ENCODE peak calls at places on chromosomes 5 and 9, in seven cellular contexts. K is endothelial cell of umbilical vein, X is hepatocyte, C is heart right ventricle, M is fibroblast of lung, A is cardiac muscle cell, B is adrenal gland. Y is an unnamed sample. For H3K27me3, the result is how much of the 10 kb centered on the place peaks cover.

GRCh38 chr5:132439521-132440206 is 50.9 kb downstream of the IRF1 start:
- DNase-seq in K (peak), X (no peak), C (peak), M (peak), A (peak), B (peak), Y (no peak)

GRCh38 chr5:90381213-90381929 is 28.2 kb downstream of the CETN3 start:
- DNase-seq in K (no peak), X (no peak), C (no peak), M (no peak), A (no peak), B (no peak), Y (no peak)

GRCh38 chr5:77486344-77486962 is 5.7 kb downstream of the WDR41 start:
- DNase-seq in K (no peak), X (no peak), C (no peak), M (peak), A (no peak), B (no peak), Y (no peak)

GRCh38 chr5:80644900-80645299 is 9.6 kb upstream of the MSH3 start:
- DNase-seq in K (no peak), X (no peak), C (no peak), M (peak), A (peak), B (no peak), Y (no peak)

GRCh38 chr5:127094161-127094560 is 20.9 kb upstream of the C5orf63 start:
- DNase-seq in K (no peak), X (no peak), C (no peak), M (no peak), A (no peak), B (no peak), Y (no peak)

GRCh38 chr9:36884721-36885120 is 149.3 kb downstream of the PAX5 start:
- DNase-seq in K (no peak), X (no peak), C (no peak), M (no peak), A (no peak), B (no peak), Y (no peak)

GRCh38 chr9:89089176-89089575 is 89.4 kb downstream of the SHC3 start:
- DNase-seq in K (no peak), X (no peak), C (no peak), M (no peak), A (no peak), B (no peak), Y (no peak)

GRCh38 chr5:104937591-104937990 is 1375.0 kb upstream of the NUDT12 start:
- DNase-seq in K (no peak), X (no peak), C (no peak), M (peak), A (no peak), B (no peak), Y (no peak)

GRCh38 chr5:109998717-109999116 is 309.0 kb downstream of the MAN2A1 start:
- DNase-seq in K (no peak), X (no peak), C (no peak), M (no peak), A (no peak), B (no peak), Y (no peak)

GRCh38 chr5:140555747-140556312 is 1.4 kb downstream of the SRA1 start:
- DNase-seq in K (no peak), X (no peak), C (no peak), M (no peak), A (no peak), B (no peak), Y (no peak)

GRCh38 chr9:126611592-126612328 is 2.0 kb upstream of the LMX1B start:
- DNase-seq in K (peak), X (peak), C (peak), M (peak), A (peak), B (peak), Y (peak)

GRCh38 chr9:105864248-105864898 is 170.0 kb downstream of the TMEM38B start:
- DNase-seq in K (no peak), X (no peak), C (no peak), M (no peak), A (peak), B (no peak), Y (no peak)

GRCh38 chr5:76620166-76620565 is 3.0 kb downstream of the F2RL2 start:
- DNase-seq in K (no peak), X (no peak), C (no peak), M (no peak), A (no peak), B (no peak), Y (no peak)

GRCh38 chr9:6910032-6910431 is 152.3 kb downstream of the KDM4C start:
- DNase-seq in K (peak), X (no peak), C (no peak), M (peak), A (peak), B (no peak), Y (no peak)

GRCh38 chr5:43041131-43041668 is 1.1 kb upstream of the ANXA2R start:
- DNase-seq in K (no peak), X (peak), C (no peak), M (no peak), A (no peak), B (no peak), Y (peak)

GRCh38 chr5:151492729-151493128 is 45.3 kb downstream of the SLC36A1 start:
- DNase-seq in K (no peak), X (no peak), C (no peak), M (peak), A (peak), B (no peak), Y (no peak)

GRCh38 chr9:130522233-130522808 is 57.1 kb upstream of the FUBP3 start:
- DNase-seq in K (no peak), X (no peak), C (no peak), M (no peak), A (no peak), B (no peak), Y (peak)
- H3K27me3 ChIP-seq in K (under half), X (under half), C (under half), M (under half), A (under half), B (under half), Y (under half)

GRCh38 chr9:112792670-112793069 is 42.1 kb downstream of the SNX30 start:
- DNase-seq in K (no peak), X (no peak), C (no peak), M (no peak), A (no peak), B (no peak), Y (no peak)

GRCh38 chr9:112789493-112789892 is 38.9 kb downstream of the SNX30 start:
- DNase-seq in K (no peak), X (no peak), C (no peak), M (no peak), A (peak), B (no peak), Y (no peak)

GRCh38 chr9:112787942-112788341 is 37.4 kb downstream of the SNX30 start:
- DNase-seq in K (no peak), X (no peak), C (no peak), M (no peak), A (no peak), B (no peak), Y (no peak)

GRCh38 chr9:112793213-112793810 is 42.8 kb downstream of the SNX30 start:
- DNase-seq in K (peak), X (peak), C (peak), M (peak), A (peak), B (peak), Y (peak)

DNA sequence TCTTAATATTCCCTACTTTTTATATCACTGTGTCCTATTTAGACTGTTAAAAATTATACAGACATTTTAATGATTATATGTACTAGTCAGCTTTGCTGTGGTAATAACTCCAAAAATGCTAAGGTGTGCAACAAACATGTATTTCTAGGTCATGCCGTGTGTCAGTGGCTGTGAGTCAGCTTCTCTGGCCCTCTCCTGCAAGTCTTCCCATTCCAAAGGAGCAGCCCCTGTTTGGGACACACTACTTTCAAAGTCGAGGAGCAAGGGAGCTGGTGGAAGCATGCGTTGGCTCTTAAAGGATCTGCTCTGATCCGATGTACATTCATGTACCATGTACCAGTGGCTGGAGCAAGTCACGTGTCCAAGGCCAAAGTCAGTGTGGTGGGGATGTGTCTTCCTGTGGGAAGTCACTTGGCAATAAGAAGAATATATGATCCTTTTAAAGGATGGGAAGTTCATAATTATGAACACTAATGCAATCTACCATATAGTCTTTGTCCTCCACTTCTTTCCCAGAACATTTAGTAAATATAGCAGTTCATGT is 39.7 kb downstream of the SNX30 start:
- DNase-seq in K (no peak), X (no peak), C (no peak), M (no peak), A (no peak), B (no peak), Y (no peak)
- TF ChIP-seq CTCF in K (no peak), X (no peak), C (no peak), M (no peak), A (no peak), B (no peak), Y (no peak)

DNA sequence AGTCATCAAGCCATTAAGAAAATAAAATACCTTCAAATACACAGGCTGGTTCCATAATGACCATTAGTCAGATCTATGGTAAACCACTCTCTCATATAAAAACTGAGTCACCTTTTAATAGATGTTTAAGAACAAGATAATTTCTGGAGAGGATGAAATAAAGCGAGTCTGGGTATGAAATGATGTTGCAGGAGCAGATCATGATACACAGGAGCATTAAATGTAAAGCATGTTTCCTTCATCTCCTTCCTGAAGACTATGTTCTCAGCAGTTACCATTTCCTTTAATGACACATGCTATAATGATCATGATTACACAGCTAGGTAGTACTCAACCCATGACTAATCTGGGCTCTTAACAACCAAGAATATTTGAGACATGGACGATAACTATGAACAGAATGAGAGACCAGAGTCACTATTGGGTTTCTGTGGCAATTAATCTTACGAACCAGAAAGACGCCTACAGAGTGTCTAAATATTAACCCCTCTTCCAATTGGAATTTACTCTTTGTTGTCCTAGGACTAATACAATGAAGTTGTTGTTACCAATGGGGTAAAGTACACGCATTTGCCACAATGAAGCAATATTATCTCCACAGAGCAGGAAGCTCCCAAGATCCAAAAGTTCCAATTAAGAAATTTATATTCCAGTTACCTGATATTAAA is 105.6 kb downstream of the NR6A1 start:
- DNase-seq in K (peak), X (peak), C (no peak), M (no peak), A (no peak), B (no peak), Y (no peak)
- H3K4me3 ChIP-seq in K (no peak), X (no peak), C (no peak), M (no peak), A (no peak), B (no peak), Y (no peak)

DNA sequence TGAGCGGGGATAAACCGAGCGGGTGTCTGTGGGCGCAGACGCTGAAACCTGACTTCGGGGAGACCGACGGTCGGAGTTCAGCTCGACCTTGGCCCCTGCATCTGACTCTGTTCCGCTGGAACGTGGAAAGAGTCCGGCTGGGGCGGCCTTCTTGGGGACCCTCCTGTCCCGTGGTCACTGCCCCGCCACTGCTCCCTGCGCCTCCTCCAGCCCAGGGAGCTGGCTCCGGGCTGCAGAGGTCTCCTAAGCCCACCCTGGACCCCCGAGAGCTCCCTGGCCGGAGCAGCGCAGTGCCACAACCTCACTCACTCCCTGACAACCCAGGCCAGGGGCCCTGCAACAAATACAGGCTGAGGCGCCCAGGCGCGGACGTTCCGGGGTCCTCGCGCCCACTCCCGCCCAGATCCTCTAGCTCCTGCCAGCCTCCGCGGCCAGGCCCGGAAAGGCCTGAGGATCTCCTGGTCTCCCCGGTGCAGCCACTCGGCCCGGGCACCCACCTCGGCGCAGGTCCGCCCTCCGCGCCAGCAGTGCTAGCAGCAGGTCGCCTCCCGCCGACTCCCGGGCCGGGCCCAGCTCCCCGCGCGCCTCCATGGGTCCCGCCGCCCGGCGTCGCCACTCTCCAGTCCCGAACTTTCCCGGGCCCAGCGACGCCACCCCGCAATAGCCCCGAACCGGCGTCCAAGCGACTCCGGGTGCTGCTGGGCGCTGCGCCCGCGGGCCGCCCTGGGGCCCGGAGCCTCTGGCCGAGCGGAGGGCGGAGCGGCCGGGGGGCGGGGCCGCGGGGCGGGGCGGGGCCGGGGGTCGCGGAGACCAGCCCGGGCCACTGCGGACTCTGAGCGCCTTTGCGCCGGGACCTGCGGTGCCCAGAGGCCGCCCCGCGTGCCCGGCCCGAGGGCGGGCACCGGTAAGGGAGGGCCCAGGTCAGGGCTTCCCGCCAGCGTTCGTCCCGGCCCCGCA is 2.2 kb downstream of the LHX3 start:
- DNase-seq in K (no peak), X (no peak), C (no peak), M (no peak), A (no peak), B (no peak), Y (no peak)
- H3K27me3 ChIP-seq in K (half or more), X (half or more), C (half or more), M (half or more), A (half or more), B (half or more), Y (under half)